ENCODE peak calls at places on chromosomes 5 and 9, in nine cellular contexts. M is mesothelial cell of epicardium, A is mammary epithelial cell, D is AG04449, R is A549, X is osteocyte, K is ovary, C is BJ, S is B cell. P is an unnamed sample.

GRCh38 chr5:176731506-176732192 is 78.7 kb upstream of the UNC5A start:
- DNase-seq in R (no peak), A (no peak), K (no peak), X (no peak), D (no peak), S (no peak), C (no peak), M (peak), P (no peak)

GRCh38 chr5:140795259-140795641 is 598 bp downstream of the PCDHA2 start:
- DNase-seq in S (no peak), R (peak), X (no peak), A (no peak), M (no peak), D (no peak), C (no peak), K (no peak), P (no peak)

GRCh38 chr5:16791036-16791705 is 144.9 kb downstream of the MYO10 start:
- DNase-seq in M (no peak), R (peak), C (no peak), K (no peak), D (no peak), X (no peak), A (peak), S (peak), P (peak)

GRCh38 chr5:147558826-147559225 is 49.0 kb upstream of the DPYSL3 start:
- DNase-seq in A (peak), C (no peak), R (peak), D (no peak), S (no peak), X (no peak), K (peak), M (no peak), P (peak)

GRCh38 chr5:157263586-157264090 is 2.3 kb upstream of the CYFIP2 start:
- DNase-seq in M (no peak), K (no peak), A (no peak), C (no peak), D (no peak), R (no peak), X (no peak), S (peak), P (no peak)

GRCh38 chr9:136657975-136658848 is 4.5 kb upstream of the EGFL7 start:
- DNase-seq in S (no peak), M (peak), C (no peak), D (no peak), K (no peak), A (no peak), R (no peak), X (no peak), P (no peak)

GRCh38 chr9:127021664-127022337 is 100.6 kb downstream of the ANGPTL2 start:
- DNase-seq in A (no peak), X (peak), K (peak), M (peak), S (no peak), D (peak), C (peak), R (no peak), P (no peak)

GRCh38 chr5:167644619-167645018 is 646.8 kb upstream of the WWC1 start:
- DNase-seq in A (peak), D (no peak), C (no peak), X (no peak), R (no peak), K (no peak), M (no peak), S (no peak), P (no peak)

GRCh38 chr9:3682186-3682585 is 156.4 kb upstream of the RFX3 start:
- DNase-seq in K (no peak), R (no peak), M (no peak), A (no peak), D (no peak), C (peak), S (no peak), X (no peak), P (no peak)

GRCh38 chr9:76905984-76906861 is at the start of gene PRUNE2:
- DNase-seq in A (peak), M (peak), S (no peak), X (peak), D (peak), C (no peak), K (peak), R (no peak), P (peak)

GRCh38 chr9:121321039-121321503 is 49.0 kb downstream of the STOM start:
- DNase-seq in A (no peak), S (no peak), D (no peak), K (no peak), R (no peak), C (no peak), M (no peak), X (no peak), P (no peak)

GRCh38 chr5:132227485-132228240 is at the start of gene P4HA2:
- DNase-seq in R (peak), C (no peak), X (peak), D (no peak), A (peak), S (peak), M (peak), K (peak), P (peak)

GRCh38 chr5:171420429-171421231 is 1.2 kb downstream of the FGF18 start:
- DNase-seq in S (peak), K (peak), X (peak), A (peak), M (no peak), C (peak), D (peak), R (no peak), P (no peak)

GRCh38 chr5:16763211-16763610 is 146.4 kb upstream of the RETREG1 start:
- DNase-seq in K (no peak), S (no peak), C (no peak), A (peak), D (no peak), R (no peak), M (no peak), X (no peak), P (no peak)

GRCh38 chr9:127211983-127212382 is 52.6 kb upstream of the GARNL3 start:
- DNase-seq in X (no peak), R (no peak), C (no peak), A (no peak), D (no peak), K (no peak), S (no peak), M (no peak), P (no peak)

GRCh38 chr9:89234636-89235035 is 56.0 kb upstream of the SHC3 start:
- DNase-seq in M (no peak), X (no peak), A (peak), D (no peak), K (no peak), R (peak), S (no peak), C (no peak), P (peak)

GRCh38 chr5:139150359-139150999 is 47.7 kb downstream of the SIL1 start:
- DNase-seq in A (no peak), S (no peak), R (no peak), C (no peak), X (no peak), K (no peak), D (no peak), M (no peak), P (no peak)

GRCh38 chr5:103450333-103451061 is 112.1 kb downstream of the NUDT12 start:
- DNase-seq in K (no peak), R (no peak), S (no peak), A (peak), X (no peak), M (no peak), C (peak), D (peak), P (no peak)

GRCh38 chr9:113709721-113710120 is 166.4 kb upstream of the ZNF618 start:
- DNase-seq in R (no peak), A (no peak), D (no peak), K (no peak), M (no peak), C (no peak), X (peak), S (no peak), P (no peak)

GRCh38 chr9:92607773-92608172 is 62.2 kb downstream of the IPPK start:
- DNase-seq in K (no peak), D (peak), M (no peak), A (no peak), C (peak), R (no peak), X (no peak), S (no peak), P (no peak)

GRCh38 chr9:121785673-121786542 is 134.5 kb downstream of the DAB2IP start:
- DNase-seq in S (no peak), M (no peak), X (peak), R (no peak), D (no peak), K (no peak), A (no peak), C (no peak), P (no peak)

GRCh38 chr9:86350006-86350755 is 4.0 kb downstream of the TUT7 start:
- DNase-seq in R (no peak), M (no peak), A (no peak), X (no peak), C (no peak), S (peak), K (no peak), D (no peak), P (no peak)

GRCh38 chr5:139711852-139712171 is 63.7 kb downstream of the CXXC5 start:
- DNase-seq in R (no peak), X (no peak), D (no peak), A (no peak), K (no peak), C (no peak), M (no peak), S (no peak), P (no peak)

GRCh38 chr5:163580516-163580915 is 75.1 kb downstream of the MAT2B start:
- DNase-seq in D (no peak), R (no peak), K (no peak), A (peak), C (no peak), X (no peak), S (no peak), M (no peak), P (no peak)

GRCh38 chr5:122313001-122313402 is 965 bp downstream of the SNCAIP start:
- DNase-seq in D (no peak), M (no peak), S (no peak), R (no peak), K (peak), C (no peak), X (no peak), A (no peak), P (no peak)

GRCh38 chr5:140295414-140295813 is 7.5 kb downstream of the PFDN1 start:
- DNase-seq in S (no peak), R (no peak), D (peak), A (peak), K (no peak), M (peak), C (peak), X (peak), P (no peak)

GRCh38 chr5:127812570-127812969 is 109.4 kb downstream of the CCDC192 start:
- DNase-seq in R (no peak), M (no peak), A (peak), X (no peak), D (no peak), S (no peak), K (no peak), C (no peak), P (no peak)

GRCh38 chr5:169861934-169862333 is 118.4 kb downstream of the INSYN2B start:
- DNase-seq in S (no peak), C (peak), D (peak), A (peak), M (no peak), X (no peak), K (no peak), R (no peak), P (no peak)

GRCh38 chr9:36445800-36446361 is 45.8 kb upstream of the RNF38 start:
- DNase-seq in A (no peak), C (no peak), M (no peak), S (no peak), R (no peak), X (no peak), D (no peak), K (no peak), P (no peak)

GRCh38 chr5:136174021-136174659 is 18.8 kb downstream of the SMIM32 start:
- DNase-seq in A (peak), K (no peak), S (no peak), R (peak), D (peak), M (no peak), C (peak), X (no peak), P (peak)

GRCh38 chr5:99032234-99033013 is 103.6 kb upstream of the CHD1 start:
- DNase-seq in X (no peak), M (no peak), C (peak), D (peak), K (peak), S (peak), R (peak), A (peak), P (peak)

GRCh38 chr5:25568989-25569625 is 924.3 kb upstream of the CDH10 start:
- DNase-seq in X (no peak), R (no peak), C (no peak), A (no peak), S (no peak), M (no peak), K (no peak), D (no peak), P (no peak)

GRCh38 chr5:103434057-103434456 is 128.5 kb downstream of the NUDT12 start:
- DNase-seq in R (no peak), A (no peak), K (no peak), S (no peak), D (no peak), M (no peak), C (no peak), X (no peak), P (no peak)

GRCh38 chr9:122821278-122821952 is 7.0 kb downstream of the PDCL start:
- DNase-seq in M (no peak), K (no peak), C (no peak), X (no peak), A (no peak), R (no peak), S (no peak), D (no peak), P (no peak)

GRCh38 chr9:16824545-16825041 is 45.9 kb downstream of the BNC2 start:
- DNase-seq in C (no peak), X (no peak), R (no peak), A (peak), M (no peak), D (no peak), S (no peak), K (no peak), P (no peak)

GRCh38 chr5:124583469-124584350 is 162.7 kb downstream of the ZNF608 start:
- DNase-seq in D (peak), S (peak), A (peak), K (no peak), R (peak), C (peak), M (no peak), X (no peak), P (peak)

GRCh38 chr9:2055203-2055658 is 40.1 kb downstream of the SMARCA2 start:
- DNase-seq in S (no peak), K (no peak), D (no peak), M (no peak), A (peak), R (no peak), X (no peak), C (no peak), P (no peak)

GRCh38 chr9:18385676-18386075 is 88.3 kb upstream of the ADAMTSL1 start:
- DNase-seq in C (peak), A (no peak), D (no peak), K (no peak), X (no peak), S (no peak), M (no peak), R (no peak), P (no peak)

GRCh38 chr9:5352637-5353248 is 13.1 kb upstream of the RLN1 start:
- DNase-seq in R (no peak), A (no peak), C (no peak), X (no peak), D (no peak), S (no peak), K (no peak), M (no peak), P (no peak)

GRCh38 chr5:32767948-32768427 is 56.9 kb downstream of the NPR3 start:
- DNase-seq in S (no peak), K (no peak), C (no peak), X (no peak), M (no peak), A (peak), D (peak), R (peak), P (no peak)

DNA sequence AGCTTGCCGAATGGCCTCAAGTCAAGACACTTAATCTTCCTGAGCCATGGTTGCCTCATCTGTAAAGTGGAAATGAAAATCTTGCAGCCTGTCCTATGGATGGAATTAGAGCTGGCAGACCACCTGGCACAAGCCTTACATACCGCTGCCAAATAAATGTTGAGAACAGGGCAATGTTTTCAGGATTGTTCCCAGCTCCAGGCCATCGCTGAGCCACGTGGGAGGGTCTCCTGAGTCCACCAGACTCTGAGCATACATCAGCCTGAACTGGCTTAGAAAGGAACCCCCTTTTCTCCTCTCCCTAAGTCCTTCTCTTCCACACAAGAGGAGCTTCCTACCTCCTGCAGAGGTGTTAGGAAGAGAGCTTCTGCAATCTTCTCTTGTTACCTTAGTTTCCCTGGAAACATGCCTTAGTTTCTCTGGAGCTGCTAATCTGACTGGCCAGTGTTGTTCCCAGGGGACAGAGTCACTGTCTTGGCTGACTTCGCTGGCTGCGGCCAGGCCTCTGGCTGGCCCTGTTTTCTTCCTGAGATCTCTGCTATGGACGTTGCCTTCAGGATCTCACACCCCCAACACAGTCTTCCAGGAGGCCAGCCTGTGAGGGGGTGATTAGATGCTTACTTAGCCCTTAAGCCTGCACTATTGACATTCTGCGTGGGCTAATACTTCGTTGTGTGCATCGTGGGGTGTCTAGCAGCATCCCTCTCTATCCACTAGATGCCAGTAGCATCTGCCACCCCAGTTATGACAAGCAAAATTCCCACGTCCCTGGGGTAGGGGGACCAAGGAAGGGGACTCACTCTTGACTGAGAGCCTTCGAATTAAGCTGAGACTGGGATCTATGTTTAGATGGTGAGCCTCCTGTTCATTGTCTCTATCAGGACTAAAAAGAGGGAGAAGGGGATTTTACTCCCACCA is 62.2 kb downstream of the BOD1 start:
- DNase-seq in K (no peak), R (no peak), M (no peak), D (no peak), C (no peak), S (no peak), X (no peak), A (no peak), P (no peak)
- TF ChIP-seq CTCF in K (no peak), R (no peak), M (no peak), D (no peak), C (no peak), S (no peak), X (no peak), A (no peak), P (no peak)

GRCh38 chr5:155815248-155815647 is 511.7 kb upstream of the SGCD start:
- DNase-seq in S (no peak), M (no peak), X (no peak), R (no peak), C (no peak), A (no peak), K (no peak), D (no peak), P (no peak)
- TF ChIP-seq CTCF in S (no peak), M (no peak), X (no peak), R (no peak), C (no peak), A (no peak), K (no peak), D (no peak), P (no peak)

DNA sequence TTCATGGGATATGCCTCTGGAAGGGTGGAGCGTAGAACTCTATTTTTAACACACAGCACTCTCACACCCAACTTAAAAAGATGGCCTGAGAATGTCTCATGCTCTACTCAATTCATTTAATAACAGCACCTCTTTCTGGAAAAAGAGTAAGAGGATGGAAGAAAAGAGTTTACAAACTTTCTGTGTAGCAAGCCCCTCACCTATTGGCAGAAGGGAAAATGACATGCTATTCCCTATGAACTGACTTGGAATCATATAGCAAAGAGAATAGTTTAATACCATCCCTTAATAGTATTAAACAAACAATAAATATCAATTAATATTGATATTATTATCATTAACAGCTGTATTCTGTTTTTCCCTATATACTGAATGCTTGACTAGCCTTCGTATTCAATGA is 233.3 kb downstream of the KCTD16 start:
- DNase-seq in C (no peak), R (no peak), S (no peak), K (no peak), A (no peak), D (no peak), X (no peak), M (no peak), P (no peak)
- TF ChIP-seq CTCF in C (no peak), R (no peak), S (no peak), K (no peak), A (no peak), D (no peak), X (no peak), M (no peak), P (no peak)

GRCh38 chr9:133782157-133783130 is 44.3 kb upstream of the SARDH start:
- DNase-seq in S (peak), X (peak), M (peak), K (peak), R (peak), A (peak), C (no peak), D (peak), P (peak)
- TF ChIP-seq CTCF in S (peak), X (peak), M (peak), K (peak), R (peak), A (peak), C (peak), D (peak), P (peak)

DNA sequence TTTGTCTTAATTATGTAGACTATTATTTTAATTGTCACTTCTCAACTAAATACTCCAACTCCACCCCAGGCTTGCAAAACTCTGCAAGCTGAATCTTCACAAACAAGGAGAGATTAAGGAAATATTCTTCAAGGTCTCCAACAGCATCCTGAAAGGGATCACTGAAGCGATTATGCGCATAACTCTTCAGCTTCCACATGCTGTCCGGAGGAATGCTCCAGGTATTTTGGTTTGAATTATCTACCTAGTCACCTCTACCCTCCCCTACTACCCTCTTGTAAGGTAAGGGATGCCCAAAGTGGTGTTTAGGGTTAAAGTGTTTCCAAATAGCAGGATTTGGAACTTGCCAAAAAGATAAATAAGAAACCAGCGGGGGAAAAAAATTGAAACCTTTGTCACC is 11.7 kb downstream of the PTCH1 start:
- DNase-seq in S (no peak), C (no peak), K (no peak), D (no peak), X (no peak), M (no peak), R (no peak), A (no peak), P (no peak)
- TF ChIP-seq CTCF in S (no peak), C (no peak), K (no peak), D (no peak), X (no peak), M (no peak), R (no peak), A (no peak), P (no peak)